ENCODE peak calls at places on chromosome 16, in four cellular contexts. V is GM23338, A is H1, W is suprapubic skin. L is an unnamed sample.

GRCh38 chr16:80198265-80198994 is 342.4 kb upstream of the DYNLRB2 start:
- DNase-seq in W (no peak), V (no peak), A (no peak), L (no peak)

GRCh38 chr16:20966746-20967145 is 66.2 kb downstream of the LYRM1 start:
- DNase-seq in W (no peak), A (no peak), V (no peak), L (no peak)

GRCh38 chr16:48014349-48015135 is 141.3 kb downstream of the ABCC12 start:
- DNase-seq in W (no peak), V (peak; percentile 43), A (no peak), L (no peak)

GRCh38 chr16:17529982-17530760 is 59.4 kb upstream of the XYLT1 start:
- DNase-seq in W (no peak), V (no peak), A (no peak), L (no peak)

GRCh38 chr16:83936581-83937165 is 16.4 kb upstream of the OSGIN1 start:
- DNase-seq in V (no peak), A (no peak), W (no peak), L (no peak)

GRCh38 chr16:85729452-85729851 is 21.4 kb downstream of the C16orf74 start:
- DNase-seq in V (no peak), W (no peak), A (no peak), L (no peak)

GRCh38 chr16:54846761-54847160 is 83.9 kb upstream of the IRX5 start:
- DNase-seq in A (no peak), W (no peak), V (no peak), L (no peak)

GRCh38 chr16:76964464-76965154 is 226.4 kb upstream of the MON1B start:
- DNase-seq in V (no peak), W (no peak), A (no peak), L (no peak)

GRCh38 chr16:68901910-68902309 is 58.6 kb downstream of the TANGO6 start:
- DNase-seq in A (no peak), W (no peak), V (peak; percentile 43), L (no peak)

GRCh38 chr16:10609410-10609774 is 29.0 kb upstream of the EMP2 start:
- DNase-seq in W (no peak), A (no peak), V (no peak), L (no peak)

GRCh38 chr16:68972720-68973119 is 129.4 kb downstream of the TANGO6 start:
- DNase-seq in A (peak; percentile 67), W (no peak), V (peak; percentile 89), L (no peak)

GRCh38 chr16:12229759-12230594 is 253.4 kb downstream of the SNX29 start:
- DNase-seq in V (no peak), A (no peak), W (no peak), L (no peak)

GRCh38 chr16:28087675-28088285 is 24.3 kb upstream of the GSG1L start:
- DNase-seq in A (no peak), W (no peak), V (peak; percentile 50), L (no peak)

GRCh38 chr16:89922477-89922883 is 662 bp upstream of the TUBB3 start:
- DNase-seq in W (no peak), V (peak; percentile 71), A (no peak), L (peak; percentile 50)

GRCh38 chr16:50263940-50264929 is 2.1 kb upstream of the ADCY7 start:
- DNase-seq in W (no peak), V (no peak), A (no peak), L (no peak)

DNA sequence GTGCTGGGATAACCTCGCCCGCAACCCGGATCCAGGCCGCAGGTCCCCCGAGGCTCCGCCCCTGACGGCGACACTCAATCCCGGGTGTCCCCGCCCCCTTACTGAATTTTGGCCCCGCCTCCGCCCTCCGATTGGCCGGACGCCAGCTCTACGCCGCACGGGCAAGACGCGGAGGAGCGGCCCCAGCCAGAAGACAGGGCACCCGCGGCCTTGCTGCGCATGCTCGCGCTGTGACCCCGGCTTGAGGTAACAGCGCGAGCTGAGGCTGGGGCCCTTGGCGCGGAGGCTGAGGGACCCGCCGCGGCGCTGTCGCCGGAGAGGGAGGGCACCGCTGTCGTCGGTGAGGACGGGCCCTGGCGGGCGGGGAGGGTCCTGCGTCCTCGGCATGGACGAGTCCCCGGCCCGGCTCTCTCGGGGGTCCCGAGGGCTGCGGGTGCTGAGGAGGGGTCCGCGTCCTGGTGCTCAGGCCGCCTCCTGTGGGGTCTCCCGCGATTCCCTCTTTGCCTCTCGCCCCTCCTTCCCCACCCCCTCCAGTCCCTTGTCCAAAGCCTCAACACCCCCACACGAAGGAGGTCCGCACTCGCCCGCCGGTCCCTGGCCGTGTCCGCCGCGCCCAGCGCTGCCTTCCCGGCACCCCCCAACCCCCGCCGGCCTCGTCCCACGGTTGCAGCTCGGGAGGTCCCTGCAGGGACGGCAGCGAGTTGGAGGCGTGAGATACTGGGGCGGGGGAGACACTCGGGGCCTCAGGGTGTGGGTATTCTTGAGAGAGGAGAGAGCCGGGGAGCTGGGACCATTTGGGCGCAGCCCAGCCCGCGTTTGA is at the start of gene FLYWCH2:
- DNase-seq in A (peak; percentile 92), W (peak; percentile 98), V (peak; percentile 99), L (peak; percentile 100)
- TF ChIP-seq POLR2AphosphoS5 in A (no peak), W (no peak), V (peak; percentile 96), L (peak; percentile 78)

DNA sequence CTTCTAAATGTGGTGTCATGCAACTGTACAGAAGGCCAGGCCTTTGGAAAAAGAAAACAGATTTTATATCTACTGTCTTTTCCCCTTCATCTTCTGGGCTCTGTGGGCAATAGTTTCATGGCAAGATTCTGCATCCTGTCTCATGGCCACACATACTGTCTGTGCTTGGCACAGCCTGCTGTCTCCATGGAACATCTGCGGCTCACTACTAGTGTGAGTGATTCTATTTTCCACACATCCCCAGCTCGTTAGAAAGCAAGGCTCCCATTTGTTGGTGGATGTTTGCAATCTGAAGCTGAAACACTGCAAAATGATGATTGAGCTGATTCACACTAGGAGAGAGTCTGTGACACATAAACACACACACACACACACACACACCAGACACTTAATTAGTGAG is 32.4 kb downstream of the CACNG3 start:
- DNase-seq in V (no peak), A (no peak), W (no peak), L (no peak)
- H3K27ac ChIP-seq in V (no peak overlapping the region), A (no peak overlapping the region), W (no peak overlapping the region), L (no peak overlapping the region)

GRCh38 chr16:67865318-67865717 is 7.5 kb upstream of the EDC4 start:
- DNase-seq in W (no peak), V (peak; percentile 71), A (no peak), L (peak; percentile 34)

GRCh38 chr16:67861877-67862276 is 11.0 kb upstream of the EDC4 start:
- DNase-seq in W (no peak), V (no peak), A (no peak), L (no peak)

GRCh38 chr16:67864594-67864993 is 8.3 kb upstream of the EDC4 start:
- DNase-seq in A (no peak), V (no peak), W (no peak), L (no peak)

GRCh38 chr16:67860589-67861398 is 12.1 kb upstream of the EDC4 start:
- DNase-seq in A (no peak), V (no peak), W (no peak), L (no peak)

DNA sequence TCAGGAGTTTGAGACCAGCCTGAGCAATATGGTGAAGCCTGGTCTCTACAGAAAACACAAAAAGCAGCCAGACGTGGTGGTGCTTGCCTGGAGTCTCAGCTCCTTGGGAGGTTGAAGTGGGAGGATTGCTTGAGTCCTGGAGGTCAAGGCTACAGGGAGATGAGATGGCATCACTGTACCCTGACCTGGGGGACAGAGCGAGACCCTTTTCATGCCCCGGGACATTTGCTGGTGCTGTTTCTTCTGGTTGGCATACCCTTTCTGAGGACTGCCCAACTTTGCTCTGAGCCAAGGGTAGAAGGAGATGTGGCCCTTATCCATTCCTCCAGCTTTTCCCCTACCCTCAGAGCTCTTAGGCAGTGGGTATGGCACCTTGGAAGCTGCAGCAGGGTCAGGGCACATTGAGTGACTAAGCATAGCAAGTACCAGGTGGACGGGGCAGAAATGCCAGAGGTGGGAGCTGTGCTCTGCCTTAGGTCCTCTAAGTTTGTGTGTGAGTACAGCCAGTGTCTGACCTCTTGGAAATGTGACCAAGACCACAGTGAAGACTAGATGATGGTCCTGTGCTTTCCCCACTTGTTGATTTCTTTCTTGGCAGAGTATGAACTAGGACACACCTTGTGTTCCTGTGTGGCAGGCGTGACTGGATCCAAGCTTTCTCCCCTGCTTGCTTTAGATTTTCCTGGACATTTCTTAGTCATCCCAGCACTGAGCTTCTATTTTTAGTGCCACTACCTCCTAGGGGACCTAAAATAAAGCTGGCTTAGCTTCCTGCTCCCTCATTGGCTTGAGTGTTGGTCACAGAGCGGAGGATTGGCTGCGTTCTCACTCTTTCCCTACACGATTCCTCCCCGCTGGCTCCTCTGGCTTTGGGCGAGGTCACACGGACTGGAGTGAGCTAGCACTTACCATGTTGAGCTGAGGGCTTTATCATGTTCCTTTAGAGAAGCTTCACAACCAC is 9.9 kb upstream of the EDC4 start:
- DNase-seq in W (no peak), V (no peak), A (no peak), L (peak; percentile 37)
- TF ChIP-seq POLR2AphosphoS5 in W (no peak), V (no peak), A (no peak), L (peak; percentile 61)

GRCh38 chr16:2030036-2030435 is 3.3 kb downstream of the NHERF2 start:
- DNase-seq in A (no peak), V (no peak), W (no peak), L (no peak)

GRCh38 chr16:2028146-2028545 is 1.4 kb downstream of the NHERF2 start:
- DNase-seq in W (no peak), V (no peak), A (no peak), L (no peak)

GRCh38 chr16:2029350-2029749 is 2.6 kb downstream of the NHERF2 start:
- DNase-seq in W (no peak), V (peak; percentile 4), A (no peak), L (no peak)

GRCh38 chr16:2027024-2028010 is 615 bp downstream of the NHERF2 start:
- DNase-seq in W (no peak), A (no peak), V (no peak), L (no peak)

DNA sequence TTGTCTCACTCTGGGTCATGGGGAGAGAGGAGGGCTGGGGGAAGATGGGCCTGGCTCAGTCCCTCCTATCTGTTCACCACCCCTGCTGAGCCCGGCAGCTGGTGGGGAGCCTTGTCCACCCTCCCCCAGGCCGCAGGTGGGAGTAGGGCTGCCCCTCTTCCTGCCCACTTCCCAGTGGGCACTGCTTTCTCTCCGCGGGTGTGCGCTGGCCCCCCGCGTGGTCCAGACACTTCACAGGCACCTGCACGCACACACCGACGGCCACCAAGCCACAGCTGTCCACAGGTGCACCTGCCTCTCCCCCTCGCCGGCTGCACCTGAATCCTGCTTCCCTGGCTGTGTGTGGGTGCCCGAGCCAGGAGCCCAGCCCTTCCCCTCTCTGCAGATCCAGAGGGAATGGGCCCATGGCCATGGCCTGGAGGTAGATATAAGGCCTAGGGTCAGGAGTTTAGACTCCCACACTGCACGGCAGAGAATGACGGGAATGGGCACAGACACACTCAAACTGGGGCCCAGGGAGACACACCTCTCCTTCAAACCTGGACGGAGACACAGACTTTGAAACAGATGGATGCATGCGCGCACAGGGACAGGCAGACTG is 2.0 kb downstream of the NHERF2 start:
- DNase-seq in V (no peak), A (no peak), W (no peak), L (peak; percentile 56)
- H3K27ac ChIP-seq in V (no peak overlapping the region), A (no peak overlapping the region), W (no peak overlapping the region), L (peak overlapping the region; percentile 95)